ENCODE peak calls at places on chromosomes 12 and 14, in five cellular contexts. V is cerebellum; W is head of caudate nucleus; D is NCI-H510A; Y is CD4-positive, CD25-positive, alpha-beta regulatory T cell. I is an unnamed sample.

GRCh38 chr12:122870867-122871664 is 24.9 kb downstream of the VPS37B start:
- DNase-seq in D (no peak), V (no peak), Y (no peak), W (peak; percentile 62), I (no peak)

GRCh38 chr12:96810057-96810456 is 97.0 kb upstream of the NEDD1 start:
- DNase-seq in W (no peak), D (peak; percentile 8), V (no peak), Y (no peak), I (no peak)

GRCh38 chr12:51593539-51593938 is 2.5 kb downstream of the SCN8A start:
- DNase-seq in W (peak; percentile 18), Y (peak; percentile 41), D (no peak), V (no peak), I (no peak)

GRCh38 chr12:65643171-65643570 is 181.1 kb upstream of the HMGA2 start:
- DNase-seq in D (no peak), V (no peak), W (no peak), Y (no peak), I (no peak)

GRCh38 chr14:41302776-41303175 is 303.9 kb upstream of the LRFN5 start:
- DNase-seq in W (no peak), D (no peak), V (no peak), Y (no peak), I (no peak)

GRCh38 chr14:82080319-82080718 is 546.7 kb upstream of the SEL1L start:
- DNase-seq in W (no peak), Y (no peak), V (no peak), D (no peak), I (no peak)

GRCh38 chr14:54396183-54396492 is 669 bp upstream of the CDKN3 start:
- DNase-seq in V (no peak), D (no peak), W (no peak), Y (no peak), I (no peak)

GRCh38 chr14:29805415-29806123 is 122.1 kb downstream of the PRKD1 start:
- DNase-seq in W (no peak), V (no peak), D (no peak), Y (no peak), I (no peak)

GRCh38 chr14:105328678-105329390 is 14.3 kb downstream of the PACS2 start:
- DNase-seq in D (no peak), V (no peak), W (no peak), Y (no peak), I (no peak)

GRCh38 chr14:96160913-96161310 is 43.7 kb upstream of the BDKRB2 start:
- DNase-seq in W (no peak), D (no peak), Y (no peak), V (no peak), I (no peak)

GRCh38 chr12:106131671-106132070 is 7.1 kb downstream of the NUAK1 start:
- DNase-seq in V (no peak), D (no peak), Y (no peak), W (no peak), I (no peak)

GRCh38 chr12:124917841-124918621 is 3.6 kb upstream of the UBC start:
- DNase-seq in D (no peak), W (peak; percentile 50), Y (no peak), V (no peak), I (no peak)

GRCh38 chr12:85405781-85406522 is 125.9 kb downstream of the ALX1 start:
- DNase-seq in D (no peak), V (no peak), W (no peak), Y (no peak), I (no peak)

GRCh38 chr12:25904442-25904841 is 54.0 kb upstream of the RASSF8 start:
- DNase-seq in D (no peak), V (no peak), Y (no peak), W (no peak), I (no peak)

GRCh38 chr12:90428881-90429280 is 526.1 kb downstream of the CCER1 start:
- DNase-seq in V (no peak), D (no peak), Y (no peak), W (no peak), I (no peak)

GRCh38 chr14:64947710-64948611 is 5.4 kb upstream of the GPX2 start:
- DNase-seq in D (no peak), W (no peak), V (no peak), Y (no peak), I (no peak)

GRCh38 chr14:88026890-88027289 is 22.0 kb downstream of the GPR65 start:
- DNase-seq in V (no peak), D (no peak), Y (peak; percentile 51), W (no peak), I (no peak)